ENCODE peak calls at places on chromosome 18, in eight cellular contexts. B, V, I, J, X, T, S and U are unnamed samples. For H3K4me1 and H3K36me3, the result is how much of the 10 kb centered on the place peaks cover.

GRCh38 chr18:45834303-45834702 is 8.8 kb downstream of the SIGLEC15 start:
- DNase-seq in S (no peak), T (no peak), V (no peak), B (no peak), J (no peak), I (no peak), X (no peak), U (no peak)

GRCh38 chr18:48052291-48052840 is 121.9 kb upstream of the SMAD2 start:
- DNase-seq in X (no peak), S (no peak), T (no peak), I (no peak), J (no peak), V (no peak), B (no peak), U (no peak)

GRCh38 chr18:78517973-78518372 is 461.6 kb upstream of the SALL3 start:
- DNase-seq in J (no peak), T (no peak), S (no peak), I (no peak), B (no peak), V (no peak), X (no peak), U (no peak)

GRCh38 chr18:68549257-68549871 is 165.5 kb downstream of the TMX3 start:
- DNase-seq in I (peak), T (no peak), V (no peak), X (peak), B (no peak), J (no peak), S (no peak), U (no peak)

GRCh38 chr18:48352051-48352755 is 57.0 kb downstream of the ZBTB7C start:
- DNase-seq in X (no peak), J (no peak), I (no peak), B (no peak), T (no peak), V (no peak), S (no peak), U (no peak)

GRCh38 chr18:79720359-79720733 is 40.7 kb downstream of the CTDP1 start:
- DNase-seq in B (no peak), V (no peak), T (no peak), X (no peak), I (peak), S (no peak), J (no peak), U (no peak)

GRCh38 chr18:62329676-62330454 is 4.8 kb downstream of the TNFRSF11A start:
- DNase-seq in I (peak), T (no peak), V (no peak), X (peak), S (no peak), B (no peak), J (peak), U (no peak)

GRCh38 chr18:28725876-28726275 is 548.9 kb upstream of the CDH2 start:
- DNase-seq in S (no peak), X (peak), J (no peak), T (no peak), V (no peak), B (no peak), I (no peak), U (no peak)

GRCh38 chr18:12639990-12640880 is 17.7 kb downstream of the SPIRE1 start:
- DNase-seq in V (peak), B (no peak), T (no peak), J (no peak), S (no peak), X (peak), I (peak), U (no peak)

GRCh38 chr18:79942211-79942610 is 9.2 kb downstream of the SLC66A2 start:
- DNase-seq in T (no peak), J (no peak), V (no peak), X (no peak), S (no peak), B (no peak), I (no peak), U (no peak)

GRCh38 chr18:62366992-62367391 is 41.9 kb downstream of the TNFRSF11A start:
- DNase-seq in B (no peak), X (no peak), T (no peak), S (no peak), V (no peak), I (no peak), J (no peak), U (no peak)

GRCh38 chr18:12637901-12638633 is 19.8 kb downstream of the SPIRE1 start:
- DNase-seq in J (no peak), B (no peak), T (no peak), I (peak), S (no peak), V (no peak), X (peak), U (no peak)

GRCh38 chr18:25074925-25075693 is 276.9 kb downstream of the ZNF521 start:
- DNase-seq in B (no peak), X (no peak), S (no peak), I (no peak), T (no peak), J (no peak), V (no peak), U (no peak)

GRCh38 chr18:9117980-9118841 is 15.7 kb downstream of the NDUFV2 start:
- DNase-seq in V (no peak), B (no peak), S (no peak), X (no peak), I (no peak), J (no peak), T (no peak), U (no peak)

GRCh38 chr18:8835556-8835955 is 130.2 kb downstream of the MTCL1 start:
- DNase-seq in X (peak), B (no peak), V (no peak), T (no peak), S (no peak), I (peak), J (no peak), U (no peak)

GRCh38 chr18:74275736-74276135 is 16.0 kb downstream of the CYB5A start:
- DNase-seq in X (no peak), S (no peak), J (no peak), B (no peak), I (no peak), V (no peak), T (no peak), U (no peak)
- H3K4me1 ChIP-seq in X (under half), S (under half), J (under half), B (under half), I (half or more), V (under half), T (under half), U (under half)

GRCh38 chr18:66461344-66461743 is 142.5 kb downstream of the CDH19 start:
- DNase-seq in V (no peak), T (no peak), J (no peak), B (no peak), S (no peak), I (no peak), X (no peak), U (no peak)

GRCh38 chr18:66457245-66457644 is 146.6 kb downstream of the CDH19 start:
- DNase-seq in B (no peak), T (no peak), J (no peak), X (no peak), S (no peak), I (no peak), V (no peak), U (no peak)
- H3K4me3 ChIP-seq in B (no peak), T (no peak), J (no peak), X (no peak), S (no peak), I (no peak), V (no peak), U (no peak)

GRCh38 chr18:26460449-26461091 is 87.8 kb downstream of the KCTD1 start:
- DNase-seq in V (no peak), X (peak), B (no peak), T (no peak), S (no peak), J (no peak), I (no peak), U (peak)

GRCh38 chr18:26459340-26459739 is 89.0 kb downstream of the KCTD1 start:
- DNase-seq in T (no peak), X (no peak), S (no peak), V (no peak), I (no peak), B (no peak), J (no peak), U (no peak)

GRCh38 chr18:26459884-26460283 is 88.5 kb downstream of the KCTD1 start:
- DNase-seq in B (no peak), J (no peak), T (no peak), V (no peak), X (no peak), S (no peak), I (no peak), U (no peak)

GRCh38 chr18:26462304-26462703 is 86.0 kb downstream of the KCTD1 start:
- DNase-seq in I (no peak), B (no peak), J (no peak), T (no peak), X (no peak), S (no peak), V (no peak), U (no peak)

DNA sequence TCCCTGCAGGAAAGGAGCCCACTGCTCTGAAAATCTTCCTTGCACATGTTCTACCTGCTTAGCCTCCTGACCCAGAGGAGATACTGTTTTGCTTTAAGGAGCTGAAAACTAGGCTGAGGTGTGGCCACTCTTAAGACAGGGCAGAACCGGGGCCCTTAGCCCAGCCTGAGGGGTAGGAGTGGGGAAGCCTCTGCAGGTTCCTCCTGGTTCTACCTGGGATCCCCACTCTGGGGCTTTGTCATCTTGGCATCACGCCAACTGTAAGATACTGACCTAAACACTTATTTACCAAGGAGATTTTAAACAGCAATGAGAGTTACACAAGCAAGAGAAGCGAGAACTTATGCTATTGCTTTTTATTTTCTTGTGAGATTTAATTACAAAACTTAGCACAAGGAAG is 86.9 kb downstream of the KCTD1 start:
- DNase-seq in B (no peak), I (no peak), J (no peak), T (no peak), V (no peak), X (no peak), S (no peak), U (no peak)
- H3K36me3 ChIP-seq in B (under half), I (under half), J (under half), T (under half), V (under half), X (under half), S (under half), U (under half)

DNA sequence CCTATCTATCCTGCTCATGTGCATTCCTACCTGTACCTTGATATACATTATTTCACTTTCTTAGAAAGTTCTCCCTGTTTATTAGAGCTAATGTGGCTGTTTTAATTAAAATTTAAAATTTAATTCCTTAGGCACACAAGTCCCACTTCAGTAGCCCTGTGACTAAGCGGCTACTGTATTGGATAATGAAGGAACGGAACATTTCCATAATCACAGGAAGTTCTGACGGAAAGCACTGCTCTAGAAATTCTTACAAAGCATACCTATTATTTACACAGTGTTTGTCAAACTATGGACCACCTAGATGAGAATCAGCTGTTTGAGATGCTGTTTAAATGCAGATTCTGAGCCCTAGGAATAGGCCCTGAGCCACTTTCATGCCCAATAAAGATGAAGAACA is 13.2 kb downstream of the GREB1L start:
- DNase-seq in S (no peak), J (no peak), X (no peak), I (no peak), T (no peak), B (no peak), V (no peak), U (no peak)
- H3K4me1 ChIP-seq in S (under half), J (under half), X (under half), I (under half), T (under half), B (under half), V (under half), U (half or more)

GRCh38 chr18:49728542-49728941 is 84.8 kb downstream of the ACAA2 start:
- DNase-seq in X (no peak), I (peak), V (peak), T (no peak), J (peak), S (no peak), B (no peak), U (no peak)
- H3K4me3 ChIP-seq in X (no peak), I (no peak), V (no peak), T (no peak), J (no peak), S (no peak), B (no peak), U (no peak)

GRCh38 chr18:70195014-70195614 is 10.4 kb downstream of the RTTN start:
- DNase-seq in J (no peak), V (peak), I (no peak), T (no peak), X (no peak), S (no peak), B (no peak), U (no peak)

GRCh38 chr18:70195852-70196434 is 9.5 kb downstream of the RTTN start:
- DNase-seq in X (peak), I (peak), B (no peak), T (no peak), V (peak), J (no peak), S (no peak), U (peak)

GRCh38 chr18:70188113-70188512 is 17.4 kb downstream of the RTTN start:
- DNase-seq in I (peak), J (no peak), V (no peak), S (no peak), T (no peak), X (peak), B (no peak), U (no peak)

GRCh38 chr18:70194227-70194890 is 11.1 kb downstream of the RTTN start:
- DNase-seq in J (no peak), T (no peak), X (no peak), I (no peak), S (no peak), V (no peak), B (no peak), U (no peak)

GRCh38 chr18:70190529-70190928 is 15.0 kb downstream of the RTTN start:
- DNase-seq in B (no peak), S (no peak), I (no peak), T (no peak), X (peak), J (no peak), V (no peak), U (no peak)
- H3K36me3 ChIP-seq in B (under half), S (under half), I (under half), T (under half), X (under half), J (under half), V (under half), U (under half)

GRCh38 chr18:35473562-35473961 is 24.2 kb downstream of the INO80C start:
- DNase-seq in S (no peak), V (no peak), J (no peak), X (no peak), B (no peak), T (no peak), I (no peak), U (no peak)
- H3K4me1 ChIP-seq in S (under half), V (under half), J (under half), X (under half), B (under half), T (under half), I (under half), U (under half)

GRCh38 chr18:76487076-76487475 is 8.0 kb downstream of the ZNF516 start:
- DNase-seq in S (no peak), T (no peak), X (peak), J (no peak), I (no peak), B (no peak), V (no peak), U (no peak)
- H3K4me3 ChIP-seq in S (no peak), T (no peak), X (no peak), J (no peak), I (no peak), B (no peak), V (no peak), U (no peak)